ENCODE peak calls at places on chromosomes 7 and 10, in ten cellular contexts. U is Peyer's patch; P is psoas muscle; X is neuronal stem cell; N is suprapubic skin; I is CD8-positive, alpha-beta T cell; C is CD8-positive, alpha-beta memory T cell; G is heart right ventricle; Q is iPS DF 6.9; O is mesenchymal stem cell. R is an unnamed sample.

GRCh38 chr7:135802697-135803096 is 54.1 kb upstream of the FAM180A start:
- DNase-seq in N (no peak), O (peak; percentile 23), C (no peak), U (no peak), Q (no peak), X (no peak), P (no peak), G (no peak), I (no peak), R (no peak)

GRCh38 chr10:131726460-131726861 is 174.3 kb upstream of the PPP2R2D start:
- DNase-seq in I (no peak), N (peak; percentile 80), O (no peak), P (peak; percentile 40), C (no peak), U (peak; percentile 46), X (peak; percentile 83), G (peak; percentile 53), Q (no peak), R (peak; percentile 79)

GRCh38 chr7:47725031-47725780 is 143.3 kb upstream of the TNS3 start:
- DNase-seq in C (no peak), N (no peak), Q (no peak), G (no peak), U (peak; percentile 80), O (no peak), P (no peak), I (no peak), X (no peak), R (no peak)

GRCh38 chr7:123727071-123727837 is 21.5 kb downstream of the WASL start:
- DNase-seq in U (no peak), I (no peak), O (peak; percentile 89), Q (no peak), P (no peak), N (no peak), C (no peak), G (no peak), X (no peak), R (no peak)

GRCh38 chr10:105837951-105838350 is 1196.9 kb downstream of the SORCS3 start:
- DNase-seq in C (no peak), P (no peak), G (no peak), Q (no peak), N (no peak), I (no peak), X (no peak), O (peak; percentile 1), U (no peak), R (no peak)

GRCh38 chr7:132276986-132277716 is 299.1 kb downstream of the PLXNA4 start:
- DNase-seq in N (no peak), X (no peak), G (no peak), U (no peak), P (no peak), C (no peak), O (peak; percentile 86), Q (no peak), I (no peak), R (no peak)

GRCh38 chr7:107660381-107661080 is at the start of gene SLC26A4:
- DNase-seq in P (peak; percentile 11), U (no peak), C (no peak), I (no peak), X (peak; percentile 33), O (no peak), Q (no peak), N (no peak), G (peak; percentile 11), R (no peak)

GRCh38 chr7:76051840-76052239 is 3.9 kb downstream of the MDH2 start:
- DNase-seq in P (no peak), N (no peak), X (no peak), I (no peak), U (no peak), C (no peak), O (peak; percentile 58), Q (no peak), G (no peak), R (no peak)

GRCh38 chr10:436013-436697 is 253.3 kb downstream of the DIP2C start:
- DNase-seq in Q (no peak), G (no peak), N (no peak), C (no peak), P (no peak), I (no peak), X (no peak), O (no peak), U (no peak), R (no peak)

GRCh38 chr10:30445716-30446115 is 11.7 kb downstream of the MAP3K8 start:
- DNase-seq in X (no peak), O (peak; percentile 78), P (no peak), Q (no peak), U (no peak), C (no peak), I (no peak), G (no peak), N (no peak), R (no peak)
- H3K27ac ChIP-seq in X (no peak overlapping the region), O (no peak overlapping the region), P (peak overlapping the region; percentile 75), Q (no peak overlapping the region), U (no peak overlapping the region), C (no peak overlapping the region), I (no peak overlapping the region), G (peak overlapping the region; percentile 1), N (peak overlapping the region; percentile 49), R (peak overlapping the region; percentile 74)

GRCh38 chr7:197413-198335 is 5.3 kb downstream of the FAM20C start:
- DNase-seq in X (no peak), P (no peak), N (no peak), C (no peak), I (no peak), Q (no peak), G (peak; percentile 1), O (no peak), U (no peak), R (no peak)

GRCh38 chr7:199465-200249 is 7.3 kb downstream of the FAM20C start:
- DNase-seq in N (no peak), X (no peak), U (no peak), I (no peak), P (no peak), O (no peak), C (no peak), Q (no peak), G (no peak), R (no peak)

GRCh38 chr7:200704-201103 is 8.3 kb downstream of the FAM20C start:
- DNase-seq in Q (no peak), U (no peak), N (no peak), I (no peak), P (no peak), O (no peak), X (no peak), G (no peak), C (no peak), R (no peak)

GRCh38 chr7:196778-197321 is 4.5 kb downstream of the FAM20C start:
- DNase-seq in G (peak; percentile 3), N (no peak), O (no peak), U (no peak), C (no peak), Q (no peak), P (no peak), I (no peak), X (no peak), R (no peak)

GRCh38 chr7:200290-200689 is 7.9 kb downstream of the FAM20C start:
- DNase-seq in G (no peak), P (no peak), X (no peak), U (no peak), I (no peak), C (no peak), O (no peak), Q (no peak), N (no peak), R (no peak)
- H3K4me3 ChIP-seq in G (no peak overlapping the region), P (no peak overlapping the region), X (no peak overlapping the region), U (no peak overlapping the region), I (no peak overlapping the region), C (no peak overlapping the region), O (no peak overlapping the region), Q (no peak overlapping the region), N (no peak overlapping the region), R (no peak overlapping the region)

DNA sequence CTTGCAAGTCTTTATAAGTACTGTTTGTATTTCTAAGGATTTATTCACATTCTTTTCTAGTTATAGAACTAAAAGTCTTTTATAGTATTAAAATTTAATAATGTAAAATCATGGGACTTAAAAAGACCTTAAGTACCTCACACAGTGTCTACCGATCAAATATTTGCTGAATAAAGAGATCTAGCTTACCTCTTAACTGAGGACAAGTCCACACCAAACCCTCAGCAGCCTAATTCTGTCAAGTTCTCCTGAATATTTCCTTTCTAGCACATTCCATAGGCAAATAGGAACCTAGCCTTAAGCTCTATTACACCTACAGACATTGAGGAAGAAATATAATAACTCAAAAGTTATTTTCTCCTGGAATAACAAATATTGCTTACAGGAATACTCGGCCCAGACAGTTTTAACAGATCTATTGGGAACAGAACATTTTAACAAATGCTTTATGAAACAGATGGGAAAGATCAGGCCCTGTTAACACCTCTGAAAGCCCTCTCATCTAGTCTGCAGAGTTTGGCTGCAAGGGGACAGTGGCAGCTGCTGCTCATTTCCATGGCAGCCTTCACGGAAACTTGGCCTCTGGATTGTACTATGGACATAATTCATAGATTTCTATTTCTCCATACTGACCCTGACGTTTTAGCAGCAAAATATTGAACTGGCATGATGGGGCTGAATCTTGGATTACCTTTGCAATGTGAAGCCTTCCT is 8.6 kb downstream of the CRPPA start:
- DNase-seq in C (no peak), G (no peak), U (no peak), N (no peak), I (no peak), Q (no peak), X (no peak), P (no peak), O (no peak), R (peak; percentile 82)
- H3K4me1 ChIP-seq in C (no peaks in the 10 kb centered on the region), G (no peaks in the 10 kb centered on the region), U (no peaks in the 10 kb centered on the region), N (no peaks in the 10 kb centered on the region), I (no peaks in the 10 kb centered on the region), Q (no peaks in the 10 kb centered on the region), X (no peaks in the 10 kb centered on the region), P (no peaks in the 10 kb centered on the region), O (peaks cover 6% of the 10 kb centered on the region), R (no peaks in the 10 kb centered on the region)

GRCh38 chr7:88151119-88151790 is 68.6 kb downstream of the SRI start:
- DNase-seq in G (no peak), Q (no peak), P (no peak), I (no peak), U (no peak), O (no peak), C (no peak), X (no peak), N (no peak), R (no peak)
- H3K27ac ChIP-seq in G (no peak overlapping the region), Q (no peak overlapping the region), P (no peak overlapping the region), I (no peak overlapping the region), U (no peak overlapping the region), O (no peak overlapping the region), C (no peak overlapping the region), X (no peak overlapping the region), N (no peak overlapping the region), R (no peak overlapping the region)

GRCh38 chr7:77716804-77717203 is 20.5 kb downstream of the RSBN1L start:
- DNase-seq in C (no peak), U (no peak), O (no peak), G (no peak), P (no peak), I (no peak), X (no peak), Q (no peak), N (no peak), R (no peak)

GRCh38 chr7:77710067-77710466 is 13.8 kb downstream of the RSBN1L start:
- DNase-seq in C (no peak), X (no peak), U (no peak), N (no peak), O (no peak), P (no peak), G (no peak), Q (no peak), I (no peak), R (no peak)

GRCh38 chr7:77710861-77711260 is 14.6 kb downstream of the RSBN1L start:
- DNase-seq in C (no peak), O (no peak), N (no peak), X (no peak), U (no peak), Q (no peak), P (no peak), G (no peak), I (no peak), R (no peak)

GRCh38 chr7:77714195-77714594 is 17.9 kb downstream of the RSBN1L start:
- DNase-seq in P (no peak), G (no peak), N (no peak), C (no peak), O (peak; percentile 72), U (no peak), Q (no peak), I (no peak), X (no peak), R (no peak)
- H3K4me3 ChIP-seq in P (no peak overlapping the region), G (no peak overlapping the region), N (no peak overlapping the region), C (no peak overlapping the region), O (no peak overlapping the region), U (no peak overlapping the region), Q (no peak overlapping the region), I (no peak overlapping the region), X (no peak overlapping the region), R (no peak overlapping the region)

R was measured in right cardiac atrium.